ENCODE peak calls at places on chromosomes 12 and 14, in eight cellular contexts. A is CD4-positive, CD25-positive, alpha-beta regulatory T cell; L is stomach; E is right lobe of liver; S is neuronal stem cell; J is Caco-2; I is lung; G is testis. X is an unnamed sample.

GRCh38 chr12:120504587-120504986 is 8.7 kb downstream of the DYNLL1 start:
- DNase-seq in A (no peak), L (no peak), E (no peak), S (no peak), J (no peak), I (no peak), G (no peak), X (no peak)

GRCh38 chr14:93741556-93742210 is 46.6 kb downstream of the PRIMA1 start:
- DNase-seq in A (no peak), L (no peak), E (no peak), S (no peak), J (no peak), I (no peak), G (no peak), X (no peak)

GRCh38 chr14:99660794-99661193 is 15.9 kb downstream of the HHIPL1 start:
- DNase-seq in A (no peak), L (no peak), E (no peak), S (no peak), J (no peak), I (no peak), G (no peak), X (no peak)

GRCh38 chr14:74975059-74975810 is 19.8 kb upstream of the PGF start:
- DNase-seq in A (no peak), L (no peak), E (peak; percentile 79), S (no peak), J (no peak), I (peak; percentile 63), G (peak; percentile 86), X (peak; percentile 98)

GRCh38 chr12:34605955-34606748 is 583.9 kb downstream of the ALG10 start:
- DNase-seq in A (no peak), L (no peak), E (peak; percentile 6), S (no peak), J (no peak), I (no peak), G (no peak), X (no peak)

GRCh38 chr14:90624228-90624627 is 192.0 kb downstream of the TTC7B start:
- DNase-seq in A (no peak), L (no peak), E (peak; percentile 47), S (no peak), J (no peak), I (peak; percentile 61), G (no peak), X (peak; percentile 66)

GRCh38 chr12:116276433-116277216 is 868 bp downstream of the MED13L start:
- DNase-seq in A (peak; percentile 71), L (peak; percentile 77), E (peak; percentile 81), S (peak; percentile 55), J (peak; percentile 75), I (peak; percentile 59), G (peak; percentile 77), X (peak; percentile 88)

GRCh38 chr14:72894623-72895378 is 900 bp upstream of the DPF3 start:
- DNase-seq in A (peak; percentile 9), L (no peak), E (peak; percentile 28), S (peak; percentile 44), J (no peak), I (no peak), G (peak; percentile 23), X (peak; percentile 26)

GRCh38 chr14:64012003-64012402 is 159.2 kb downstream of the SYNE2 start:
- DNase-seq in A (no peak), L (no peak), E (no peak), S (no peak), J (no peak), I (no peak), G (no peak), X (no peak)

GRCh38 chr12:114288071-114288470 is 117.9 kb downstream of the TBX5 start:
- DNase-seq in A (no peak), L (no peak), E (no peak), S (no peak), J (no peak), I (no peak), G (no peak), X (no peak)

GRCh38 chr14:71752111-71752738 is 180.0 kb upstream of the RGS6 start:
- DNase-seq in A (no peak), L (no peak), E (no peak), S (no peak), J (no peak), I (no peak), G (peak; percentile 25), X (no peak)

GRCh38 chr12:75596406-75596805 is 85.0 kb upstream of the KRR1 start:
- DNase-seq in A (no peak), L (no peak), E (no peak), S (no peak), J (no peak), I (no peak), G (no peak), X (no peak)

GRCh38 chr14:104550340-104550848 is 29.2 kb upstream of the C14orf180 start:
- DNase-seq in A (no peak), L (no peak), E (no peak), S (no peak), J (no peak), I (no peak), G (no peak), X (no peak)

GRCh38 chr12:89525002-89525823 is 617 bp upstream of the GALNT4 start:
- DNase-seq in A (peak; percentile 48), L (peak; percentile 52), E (peak; percentile 68), S (peak; percentile 46), J (peak; percentile 46), I (peak; percentile 36), G (peak; percentile 63), X (peak; percentile 76)

DNA sequence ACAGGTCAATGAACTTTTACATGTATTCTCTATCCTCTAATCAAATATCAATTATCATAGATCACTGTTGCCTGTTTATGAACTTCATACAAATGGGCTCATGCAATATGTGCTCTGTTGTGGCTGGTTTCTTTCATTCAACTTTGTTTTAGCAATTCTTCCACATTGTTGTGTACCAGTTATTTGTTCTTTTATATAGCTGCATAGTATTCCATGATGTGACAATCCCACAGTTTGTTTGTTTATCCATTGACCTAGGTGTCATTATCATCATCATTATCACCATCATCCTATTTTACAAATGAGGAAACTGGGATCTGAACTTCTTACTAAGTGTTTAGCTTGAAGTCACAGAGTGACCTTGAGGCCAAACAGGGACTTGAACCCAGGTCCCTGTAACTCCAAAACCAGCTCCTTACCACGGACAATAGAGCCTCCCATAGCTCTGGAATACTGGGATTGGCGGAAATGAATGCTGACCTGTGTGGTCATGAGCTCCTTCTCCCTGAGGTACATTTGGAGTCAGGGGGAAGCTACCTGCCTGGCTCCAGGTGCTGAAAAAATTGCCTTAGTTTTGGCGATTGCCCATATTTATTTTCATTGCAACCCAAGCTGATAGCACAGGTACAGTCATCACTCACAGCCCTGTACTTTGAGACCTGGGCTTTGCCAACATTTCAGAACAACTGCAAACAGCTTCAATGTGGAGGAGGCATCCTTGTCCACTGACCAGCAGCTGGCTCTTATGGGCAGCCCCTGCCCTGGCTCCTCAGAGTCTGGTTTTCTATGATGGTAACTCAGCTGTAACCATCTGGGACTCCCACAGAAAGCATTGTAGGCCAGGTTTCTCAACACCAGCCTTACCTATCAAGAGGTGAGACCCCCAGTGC is 9.2 kb downstream of the ZFP36L1 start:
- DNase-seq in A (no peak), L (peak; percentile 71), E (peak; percentile 59), S (no peak), J (peak; percentile 59), I (no peak), G (peak; percentile 12), X (no peak)
- H3K4me1 ChIP-seq in A (peaks cover 96% of the 10 kb centered on the region), L (peaks cover 92% of the 10 kb centered on the region), E (peaks cover 25% of the 10 kb centered on the region), S (peaks cover 8% of the 10 kb centered on the region), J (peaks cover 92% of the 10 kb centered on the region), I (peaks cover 3% of the 10 kb centered on the region), G (peaks cover 58% of the 10 kb centered on the region), X (peaks cover 21% of the 10 kb centered on the region)

GRCh38 chr12:1579626-1580025 is 14.8 kb downstream of the FBXL14 start:
- DNase-seq in A (no peak), L (no peak), E (no peak), S (no peak), J (no peak), I (no peak), G (no peak), X (no peak)
- H3K4me1 ChIP-seq in A (peaks cover 7% of the 10 kb centered on the region), L (peaks cover 66% of the 10 kb centered on the region), E (peaks cover 6% of the 10 kb centered on the region), S (peaks cover 50% of the 10 kb centered on the region), J (peaks cover 28% of the 10 kb centered on the region), I (no peaks in the 10 kb centered on the region), G (peaks cover 35% of the 10 kb centered on the region), X (peaks cover 13% of the 10 kb centered on the region)

GRCh38 chr12:50528800-50529199 is 24.0 kb downstream of the DIP2B start:
- DNase-seq in A (no peak), L (no peak), E (no peak), S (no peak), J (no peak), I (no peak), G (no peak), X (no peak)
- H3K4me1 ChIP-seq in A (peaks cover 42% of the 10 kb centered on the region), L (peaks cover 64% of the 10 kb centered on the region), E (peaks cover 53% of the 10 kb centered on the region), S (peaks cover 2% of the 10 kb centered on the region), J (peaks cover 59% of the 10 kb centered on the region), I (peaks cover 20% of the 10 kb centered on the region), G (peaks cover 6% of the 10 kb centered on the region), X (peaks cover 10% of the 10 kb centered on the region)

DNA sequence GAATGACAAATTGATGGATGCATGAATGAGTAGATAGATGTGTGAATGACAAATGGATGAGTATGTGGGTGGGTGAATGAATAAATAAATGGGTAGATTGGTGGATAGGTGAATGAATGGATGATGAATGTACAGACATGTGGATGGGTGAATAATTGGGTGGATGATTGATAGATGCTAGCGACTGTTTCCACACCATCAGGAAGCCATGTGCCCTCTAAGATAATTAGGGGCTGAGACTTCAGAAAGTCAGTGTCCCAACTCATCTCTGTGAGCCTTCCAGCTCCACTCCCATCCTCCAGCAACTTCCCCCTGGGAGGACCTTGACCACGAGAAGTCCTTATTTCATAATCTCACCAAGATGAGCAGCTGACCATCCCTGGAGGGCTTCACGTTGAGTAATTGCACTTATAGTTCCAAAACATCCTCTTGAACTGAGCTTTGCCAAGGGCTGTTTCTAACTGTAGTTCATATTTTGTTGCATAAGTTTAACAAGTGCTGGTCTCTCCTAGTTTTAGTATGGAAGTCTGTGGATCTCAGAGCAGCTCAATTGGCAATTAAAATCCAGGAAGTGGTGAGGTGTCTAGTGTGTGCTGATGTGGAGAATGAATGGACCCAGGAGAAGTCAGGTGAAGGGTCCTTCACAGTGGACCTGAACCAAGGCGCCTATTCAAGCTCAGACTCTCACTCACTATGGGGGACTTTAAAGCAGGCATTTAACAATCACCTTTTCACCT is 295.8 kb downstream of the ADGRD1 start:
- DNase-seq in A (no peak), L (no peak), E (no peak), S (no peak), J (no peak), I (no peak), G (peak; percentile 61), X (no peak)
- H3K4me1 ChIP-seq in A (no peaks in the 10 kb centered on the region), L (no peaks in the 10 kb centered on the region), E (no peaks in the 10 kb centered on the region), S (no peaks in the 10 kb centered on the region), J (no peaks in the 10 kb centered on the region), I (no peaks in the 10 kb centered on the region), G (peaks cover 14% of the 10 kb centered on the region), X (no peaks in the 10 kb centered on the region)

X was measured in right cardiac atrium.